ENCODE peak calls at places on chromosome 5, in eight cellular contexts. O is nephron progenitor cell, E is fibroblast of lung, Y is right lobe of liver, P is chondrocyte, D is upper lobe of right lung, N is OCI-LY7, M is lower leg skin. X is an unnamed sample.

GRCh38 chr5:178551059-178551458 is 39.1 kb downstream of the COL23A1 start:
- DNase-seq in O (no peak), E (peak), Y (no peak), P (no peak), D (no peak), N (peak), M (no peak), X (no peak)

GRCh38 chr5:178249191-178249989 is 16.8 kb upstream of the PHYKPL start:
- DNase-seq in O (no peak), E (peak), Y (peak), P (no peak), D (no peak), N (no peak), M (no peak), X (no peak)

GRCh38 chr5:142551242-142552067 is 134.4 kb downstream of the FGF1 start:
- DNase-seq in O (peak), E (no peak), Y (no peak), P (no peak), D (no peak), N (no peak), M (no peak), X (peak)

GRCh38 chr5:128903550-128903949 is 61.7 kb upstream of the SLC27A6 start:
- DNase-seq in O (no peak), E (no peak), Y (no peak), P (no peak), D (no peak), N (no peak), M (no peak), X (no peak)

GRCh38 chr5:3181641-3182040 is 414.0 kb upstream of the IRX1 start:
- DNase-seq in O (no peak), E (no peak), Y (no peak), P (no peak), D (no peak), N (no peak), M (no peak), X (no peak)

GRCh38 chr5:90383903-90384302 is 25.7 kb downstream of the CETN3 start:
- DNase-seq in O (no peak), E (no peak), Y (no peak), P (no peak), D (no peak), N (no peak), M (no peak), X (no peak)

GRCh38 chr5:54457094-54457531 is 1.6 kb downstream of the HSPB3 start:
- DNase-seq in O (no peak), E (peak), Y (no peak), P (no peak), D (no peak), N (no peak), M (peak), X (no peak)

GRCh38 chr5:10459080-10460055 is 17.7 kb downstream of the ROPN1L start:
- DNase-seq in O (no peak), E (no peak), Y (no peak), P (no peak), D (no peak), N (no peak), M (no peak), X (no peak)

GRCh38 chr5:143386725-143387124 is 16.8 kb downstream of the NR3C1 start:
- DNase-seq in O (no peak), E (peak), Y (no peak), P (no peak), D (no peak), N (no peak), M (no peak), X (no peak)

GRCh38 chr5:39138182-39138487 is 63.9 kb upstream of the RICTOR start:
- DNase-seq in O (no peak), E (no peak), Y (no peak), P (no peak), D (no peak), N (no peak), M (no peak), X (no peak)

GRCh38 chr5:148806520-148806931 is 19.9 kb upstream of the ADRB2 start:
- DNase-seq in O (no peak), E (no peak), Y (no peak), P (no peak), D (no peak), N (no peak), M (no peak), X (no peak)

GRCh38 chr5:137478043-137478442 is 21.1 kb downstream of the SPOCK1 start:
- DNase-seq in O (no peak), E (no peak), Y (no peak), P (no peak), D (no peak), N (no peak), M (no peak), X (no peak)

GRCh38 chr5:57082441-57083067 is 91.3 kb upstream of the GPBP1 start:
- DNase-seq in O (no peak), E (no peak), Y (no peak), P (no peak), D (no peak), N (peak), M (no peak), X (no peak)
- TF ChIP-seq CTCF in O (no peak), E (peak), Y (peak), P (peak), D (no peak), N (peak), M (no peak), X (no peak)

GRCh38 chr5:74625742-74626241 is 14.7 kb downstream of the ENC1 start:
- DNase-seq in O (no peak), E (peak), Y (no peak), P (no peak), D (no peak), N (peak), M (no peak), X (no peak)
- TF ChIP-seq CTCF in O (no peak), E (no peak), Y (no peak), P (peak), D (no peak), N (peak), M (no peak), X (no peak)

GRCh38 chr5:174680901-174681565 is 43.3 kb upstream of the MSX2 start:
- DNase-seq in O (no peak), E (no peak), Y (no peak), P (no peak), D (no peak), N (no peak), M (no peak), X (no peak)

GRCh38 chr5:174678107-174678506 is 46.3 kb upstream of the MSX2 start:
- DNase-seq in O (no peak), E (no peak), Y (no peak), P (no peak), D (no peak), N (no peak), M (no peak), X (no peak)

DNA sequence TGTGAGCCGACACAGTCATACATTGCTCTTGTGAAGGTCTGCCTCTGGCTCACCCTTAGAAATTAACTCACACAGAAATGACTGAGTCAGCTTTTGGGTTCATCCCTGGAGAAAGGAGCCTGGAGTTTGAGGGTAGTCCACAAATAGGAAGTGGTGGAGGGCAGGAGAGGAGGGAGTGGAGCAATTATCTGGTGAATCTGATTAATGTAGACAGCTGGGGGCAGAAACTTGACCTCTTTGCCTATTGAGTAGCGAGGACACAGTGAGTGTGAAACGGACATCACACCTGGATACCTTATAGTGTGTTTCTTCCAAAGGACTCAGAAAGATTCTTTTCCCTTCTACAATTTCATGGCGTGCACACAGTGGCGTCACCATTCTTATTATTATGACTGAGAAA is 48.5 kb upstream of the MSX2 start:
- DNase-seq in O (no peak), E (no peak), Y (no peak), P (no peak), D (no peak), N (no peak), M (no peak), X (no peak)
- TF ChIP-seq CTCF in O (no peak), E (no peak), Y (no peak), P (no peak), D (no peak), N (no peak), M (no peak), X (no peak)

DNA sequence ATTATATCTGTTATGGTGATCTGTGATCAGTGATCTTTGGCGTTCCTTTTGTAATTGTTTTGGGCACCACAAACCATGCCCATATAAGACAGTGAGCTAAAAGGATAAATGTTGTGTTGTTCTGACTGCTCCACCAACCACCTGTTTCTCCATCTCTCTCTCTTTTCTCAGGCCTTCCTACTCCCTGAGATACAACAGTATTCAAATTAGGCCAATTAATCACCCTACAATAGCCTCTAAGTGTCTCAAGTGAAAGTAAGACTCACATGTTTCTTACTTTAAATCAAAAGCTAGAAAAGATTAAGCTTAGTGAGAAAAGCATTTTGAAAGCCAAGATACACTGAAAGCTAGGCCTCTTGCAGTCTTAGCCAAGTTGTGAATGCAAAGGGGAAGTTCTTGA is 268.7 kb upstream of the NREP start:
- DNase-seq in O (no peak), E (no peak), Y (no peak), P (no peak), D (no peak), N (no peak), M (no peak), X (no peak)
- TF ChIP-seq CTCF in O (no peak), E (no peak), Y (no peak), P (no peak), D (no peak), N (no peak), M (no peak), X (no peak)

GRCh38 chr5:134564396-134564795 is 38.9 kb downstream of the JADE2 start:
- DNase-seq in O (no peak), E (no peak), Y (no peak), P (no peak), D (no peak), N (no peak), M (no peak), X (no peak)

GRCh38 chr5:134560698-134561097 is 35.2 kb downstream of the JADE2 start:
- DNase-seq in O (no peak), E (no peak), Y (no peak), P (no peak), D (no peak), N (no peak), M (no peak), X (no peak)

GRCh38 chr5:134563962-134564361 is 38.5 kb downstream of the JADE2 start:
- DNase-seq in O (no peak), E (no peak), Y (no peak), P (no peak), D (no peak), N (no peak), M (no peak), X (no peak)

GRCh38 chr5:134559672-134560071 is 34.2 kb downstream of the JADE2 start:
- DNase-seq in O (no peak), E (no peak), Y (no peak), P (no peak), D (no peak), N (no peak), M (no peak), X (no peak)

DNA sequence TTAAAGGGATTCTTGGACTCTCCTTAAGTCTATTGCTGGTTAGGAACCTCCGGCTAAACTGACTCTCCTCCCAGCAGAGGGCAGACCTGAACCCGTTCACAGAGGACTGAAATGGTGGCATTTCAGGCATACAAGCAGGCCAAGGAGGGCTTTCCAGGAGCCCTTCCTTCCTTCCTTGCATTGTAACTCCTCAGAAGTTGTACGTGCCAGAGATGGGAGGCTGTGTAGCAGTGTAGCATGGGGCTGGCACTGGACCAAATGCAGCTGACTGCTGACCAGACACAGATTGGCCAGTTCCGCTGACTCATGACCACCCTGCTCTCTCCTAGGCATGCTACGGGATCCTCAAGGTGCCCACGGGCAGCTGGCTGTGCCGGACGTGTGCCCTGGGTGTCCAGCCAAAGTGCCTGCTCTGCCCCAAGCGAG is 36.4 kb downstream of the JADE2 start:
- DNase-seq in O (peak), E (peak), Y (peak), P (no peak), D (no peak), N (peak), M (no peak), X (peak)
- TF ChIP-seq CTCF in O (peak), E (peak), Y (peak), P (peak), D (peak), N (peak), M (no peak), X (peak)

GRCh38 chr5:80343067-80343466 is 23.3 kb downstream of the SPZ1 start:
- DNase-seq in O (no peak), E (peak), Y (no peak), P (no peak), D (no peak), N (no peak), M (no peak), X (no peak)
- TF ChIP-seq CTCF in O (no peak), E (no peak), Y (no peak), P (no peak), D (no peak), N (no peak), M (no peak), X (no peak)

GRCh38 chr5:165157209-165157608 is 1651.8 kb downstream of the MAT2B start:
- DNase-seq in O (no peak), E (peak), Y (no peak), P (no peak), D (no peak), N (no peak), M (no peak), X (no peak)

GRCh38 chr5:165161204-165161603 is 1655.8 kb downstream of the MAT2B start:
- DNase-seq in O (no peak), E (no peak), Y (no peak), P (no peak), D (no peak), N (no peak), M (no peak), X (peak)
- TF ChIP-seq CTCF in O (peak), E (no peak), Y (no peak), P (no peak), D (peak), N (peak), M (no peak), X (peak)